ENCODE peak calls at places on chromosome 21, in seven cellular contexts. S, K, C, F, H, J and N are unnamed samples.

GRCh38 chr21:27761623-27762022 is 794.7 kb upstream of the ADAMTS5 start:
- DNase-seq in S (no peak), K (no peak), C (no peak), F (no peak), H (no peak), J (no peak), N (no peak)

GRCh38 chr21:30227633-30228404 is 11.9 kb upstream of the CLDN8 start:
- DNase-seq in S (no peak), K (peak; percentile 32), C (no peak), F (no peak), H (no peak), J (peak; percentile 83), N (peak; percentile 6)

GRCh38 chr21:25885405-25885804 is 150.6 kb downstream of the GABPA start:
- DNase-seq in S (no peak), K (no peak), C (no peak), F (no peak), H (no peak), J (no peak), N (no peak)

GRCh38 chr21:22311741-22312462 is 1313.7 kb downstream of the NCAM2 start:
- DNase-seq in S (no peak), K (no peak), C (no peak), F (no peak), H (no peak), J (no peak), N (no peak)

GRCh38 chr21:20647603-20648002 is 350.6 kb upstream of the NCAM2 start:
- DNase-seq in S (no peak), K (no peak), C (no peak), F (no peak), H (no peak), J (no peak), N (no peak)

GRCh38 chr21:34190576-34191301 is 117.4 kb downstream of the MRPS6 start:
- DNase-seq in S (no peak), K (no peak), C (no peak), F (no peak), H (no peak), J (peak; percentile 42), N (no peak)

GRCh38 chr21:36613064-36613463 is 85.9 kb upstream of the SIM2 start:
- DNase-seq in S (no peak), K (no peak), C (no peak), F (no peak), H (no peak), J (no peak), N (no peak)

GRCh38 chr21:29078884-29079765 is 5.7 kb upstream of the CCT8 start:
- DNase-seq in S (no peak), K (peak; percentile 37), C (no peak), F (no peak), H (no peak), J (no peak), N (no peak)

GRCh38 chr21:35099310-35099709 is 50.2 kb upstream of the RUNX1 start:
- DNase-seq in S (no peak), K (no peak), C (no peak), F (no peak), H (no peak), J (no peak), N (no peak)

GRCh38 chr21:24895885-24896734 is 711.2 kb downstream of the MRPL39 start:
- DNase-seq in S (no peak), K (no peak), C (peak; percentile 47), F (no peak), H (no peak), J (peak; percentile 6), N (no peak)

GRCh38 chr21:15051652-15052554 is 12.9 kb downstream of the NRIP1 start:
- DNase-seq in S (no peak), K (no peak), C (no peak), F (no peak), H (no peak), J (peak; percentile 26), N (no peak)

GRCh38 chr21:32826317-32827167 is 55.0 kb upstream of the PAXBP1 start:
- DNase-seq in S (no peak), K (no peak), C (peak; percentile 76), F (no peak), H (no peak), J (peak; percentile 76), N (no peak)

GRCh38 chr21:43928726-43929125 is 63.7 kb downstream of the AGPAT3 start:
- DNase-seq in S (no peak), K (no peak), C (no peak), F (peak; percentile 70), H (no peak), J (no peak), N (peak; percentile 82)

GRCh38 chr21:28226563-28226962 is 766.1 kb downstream of the LTN1 start:
- DNase-seq in S (no peak), K (no peak), C (no peak), F (no peak), H (no peak), J (no peak), N (no peak)

GRCh38 chr21:37008705-37009104 is 2.2 kb downstream of the RIPPLY3 start:
- DNase-seq in S (no peak), K (no peak), C (peak; percentile 65), F (no peak), H (peak; percentile 70), J (no peak), N (no peak)

GRCh38 chr21:25465263-25465662 is 142.0 kb downstream of the MRPL39 start:
- DNase-seq in S (no peak), K (no peak), C (no peak), F (no peak), H (no peak), J (no peak), N (no peak)

GRCh38 chr21:29298348-29299045 is at the start of gene BACH1:
- DNase-seq in S (peak; percentile 90), K (peak; percentile 88), C (peak; percentile 96), F (peak; percentile 95), H (peak; percentile 96), J (peak; percentile 98), N (peak; percentile 89)

GRCh38 chr21:39952265-39952664 is 85.0 kb downstream of the PCP4 start:
- DNase-seq in S (no peak), K (no peak), C (no peak), F (no peak), H (no peak), J (no peak), N (no peak)

GRCh38 chr21:18178509-18178908 is 66.1 kb upstream of the CHODL start:
- DNase-seq in S (no peak), K (no peak), C (no peak), F (no peak), H (no peak), J (no peak), N (no peak)

GRCh38 chr21:25385912-25386474 is 221.3 kb downstream of the MRPL39 start:
- DNase-seq in S (no peak), K (no peak), C (peak; percentile 73), F (no peak), H (no peak), J (peak; percentile 86), N (no peak)

GRCh38 chr21:26846036-26846931 is 1.1 kb upstream of the ADAMTS1 start:
- DNase-seq in S (peak; percentile 91), K (peak; percentile 71), C (peak; percentile 90), F (peak; percentile 91), H (peak; percentile 86), J (peak; percentile 90), N (peak; percentile 68)

GRCh38 chr21:34670220-34670961 is 1.6 kb downstream of the CLIC6 start:
- DNase-seq in S (no peak), K (no peak), C (peak; percentile 83), F (no peak), H (peak; percentile 72), J (peak; percentile 53), N (no peak)

GRCh38 chr21:15514073-15514946 is 215.5 kb upstream of the USP25 start:
- DNase-seq in S (no peak), K (no peak), C (no peak), F (no peak), H (no peak), J (peak; percentile 40), N (no peak)

GRCh38 chr21:15682977-15683376 is 46.8 kb upstream of the USP25 start:
- DNase-seq in S (no peak), K (no peak), C (no peak), F (no peak), H (no peak), J (no peak), N (no peak)

GRCh38 chr21:23452384-23453083 is 2154.7 kb downstream of the MRPL39 start:
- DNase-seq in S (no peak), K (no peak), C (peak; percentile 90), F (no peak), H (peak; percentile 50), J (peak; percentile 39), N (no peak)

GRCh38 chr21:29316029-29316742 is 17.5 kb downstream of the BACH1 start:
- DNase-seq in S (no peak), K (no peak), C (no peak), F (no peak), H (no peak), J (no peak), N (no peak)

GRCh38 chr21:41640756-41641509 is 125.9 kb downstream of the RIPK4 start:
- DNase-seq in S (no peak), K (no peak), C (no peak), F (no peak), H (peak; percentile 22), J (no peak), N (no peak)

GRCh38 chr21:41642399-41642798 is 124.5 kb downstream of the RIPK4 start:
- DNase-seq in S (no peak), K (no peak), C (no peak), F (no peak), H (peak; percentile 6), J (no peak), N (no peak)

GRCh38 chr21:41643246-41643966 is 123.4 kb downstream of the RIPK4 start:
- DNase-seq in S (no peak), K (no peak), C (no peak), F (no peak), H (peak; percentile 20), J (no peak), N (no peak)

GRCh38 chr21:41641510-41641815 is 125.4 kb downstream of the RIPK4 start:
- DNase-seq in S (no peak), K (no peak), C (no peak), F (no peak), H (peak; percentile 1), J (no peak), N (no peak)

GRCh38 chr21:41641821-41642368 is 125.0 kb downstream of the RIPK4 start:
- DNase-seq in S (peak; percentile 70), K (no peak), C (peak; percentile 72), F (peak; percentile 77), H (peak; percentile 36), J (peak; percentile 71), N (no peak)
- H3K27ac ChIP-seq in S (peak overlapping the region; percentile 76), K (peak overlapping the region; percentile 17), C (no peak overlapping the region), F (peak overlapping the region; percentile 9), H (peak overlapping the region; percentile 45), J (peak overlapping the region; percentile 82), N (peak overlapping the region; percentile 52)

GRCh38 chr21:41767606-41768370 is 936 bp upstream of the RIPK4 start:
- DNase-seq in S (no peak), K (no peak), C (peak; percentile 79), F (no peak), H (no peak), J (peak; percentile 49), N (no peak)
- H3K27me3 ChIP-seq in S (peaks cover 100% of the 10 kb centered on the region), K (no peaks in the 10 kb centered on the region), C (peaks cover 92% of the 10 kb centered on the region), F (peaks cover 94% of the 10 kb centered on the region), H (peaks cover 73% of the 10 kb centered on the region), J (peaks cover 17% of the 10 kb centered on the region), N (peaks cover 68% of the 10 kb centered on the region)

GRCh38 chr21:41558842-41559241 is 50.9 kb upstream of the TMPRSS2 start:
- DNase-seq in S (no peak), K (no peak), C (no peak), F (no peak), H (no peak), J (no peak), N (no peak)
- TF ChIP-seq CTCF in S (no peak), K (no peak), C (no peak), F (no peak), H (no peak), J (no peak), N (no peak)

GRCh38 chr21:45004059-45004422 is 64.2 kb downstream of the SLX9 start:
- DNase-seq in S (no peak), K (no peak), C (no peak), F (peak; percentile 50), H (peak; percentile 53), J (no peak), N (no peak)
- H3K27ac ChIP-seq in S (no peak overlapping the region), K (no peak overlapping the region), C (peak overlapping the region; percentile 62), F (no peak overlapping the region), H (peak overlapping the region; percentile 58), J (no peak overlapping the region), N (no peak overlapping the region)